ENCODE peak calls at places on chromosomes 5 and 9, in nine cellular contexts. J is WERI-Rb-1; O is CD8-positive, alpha-beta T cell; I is spleen; H is SK-N-SH; R is H9; X is cardiac muscle cell; M is kidney; N is AG04450. T is an unnamed sample.

GRCh38 chr5:171868236-171868635 is 82.6 kb downstream of the SMIM23 start:
- DNase-seq in H (no peak), J (no peak), O (no peak), X (no peak), M (no peak), N (no peak), R (no peak), I (no peak), T (no peak)

GRCh38 chr9:87667164-87667738 is 58.7 kb upstream of the CTSL start:
- DNase-seq in H (peak; percentile 46), M (no peak), R (peak; percentile 87), O (no peak), J (peak; percentile 31), N (no peak), I (no peak), X (no peak), T (no peak)

GRCh38 chr5:107930891-107931290 is 260.2 kb upstream of the EFNA5 start:
- DNase-seq in O (no peak), H (no peak), I (no peak), N (no peak), R (no peak), X (no peak), J (no peak), M (no peak), T (no peak)

GRCh38 chr5:142170254-142170953 is 61.8 kb downstream of the NDFIP1 start:
- DNase-seq in R (no peak), J (no peak), O (no peak), M (no peak), N (no peak), H (no peak), I (no peak), X (no peak), T (no peak)

GRCh38 chr9:93183663-93184438 is at the start of gene WNK2:
- DNase-seq in J (peak; percentile 51), I (no peak), X (peak; percentile 67), R (peak; percentile 65), H (peak; percentile 96), O (no peak), M (peak; percentile 67), N (no peak), T (peak; percentile 22)

GRCh38 chr9:36208521-36209253 is 18.0 kb downstream of the CLTA start:
- DNase-seq in J (peak; percentile 15), H (peak; percentile 50), M (no peak), I (no peak), O (no peak), X (no peak), R (no peak), N (no peak), T (no peak)

GRCh38 chr5:178306430-178307225 is 74.0 kb upstream of the PHYKPL start:
- DNase-seq in I (peak; percentile 64), R (no peak), H (no peak), X (no peak), M (peak; percentile 66), N (no peak), J (no peak), O (no peak), T (no peak)

GRCh38 chr5:149310488-149310887 is 34.8 kb upstream of the GRPEL2 start:
- DNase-seq in O (no peak), H (no peak), X (no peak), J (no peak), R (no peak), I (no peak), M (no peak), N (no peak), T (no peak)

GRCh38 chr9:94865599-94866456 is 139.3 kb downstream of the AOPEP start:
- DNase-seq in M (no peak), N (peak; percentile 78), R (no peak), O (no peak), J (peak; percentile 20), X (no peak), H (peak; percentile 58), I (no peak), T (no peak)

GRCh38 chr5:127911619-127912018 is 171.9 kb upstream of the SLC12A2 start:
- DNase-seq in J (no peak), X (no peak), H (no peak), M (no peak), I (no peak), O (no peak), R (no peak), N (no peak), T (no peak)

GRCh38 chr5:147234098-147234824 is 565 bp upstream of the STK32A start:
- DNase-seq in J (peak; percentile 19), I (no peak), M (no peak), H (no peak), R (no peak), N (no peak), X (no peak), O (no peak), T (no peak)

GRCh38 chr9:86741311-86742215 is 205.7 kb downstream of the GAS1 start:
- DNase-seq in X (peak; percentile 82), M (no peak), O (no peak), I (no peak), H (no peak), N (no peak), J (no peak), R (no peak), T (no peak)

GRCh38 chr9:128634651-128635262 is 21.9 kb downstream of the DYNC2I2 start:
- DNase-seq in J (no peak), N (no peak), M (peak; percentile 84), R (no peak), O (no peak), X (no peak), H (peak; percentile 27), I (no peak), T (no peak)

GRCh38 chr5:134113908-134114875 is at the start of gene TCF7:
- DNase-seq in N (peak; percentile 55), M (peak; percentile 90), J (peak; percentile 75), H (peak; percentile 99), I (peak; percentile 94), R (peak; percentile 88), X (peak; percentile 94), O (peak; percentile 67), T (peak; percentile 20)

GRCh38 chr5:149675467-149676201 is 54.5 kb upstream of the PPARGC1B start:
- DNase-seq in X (no peak), N (no peak), R (no peak), M (peak; percentile 78), H (no peak), I (no peak), O (no peak), J (no peak), T (no peak)

GRCh38 chr9:133793471-133793870 is 55.3 kb upstream of the SARDH start:
- DNase-seq in R (no peak), X (no peak), I (no peak), N (no peak), M (no peak), H (no peak), O (no peak), J (no peak), T (no peak)
- H3K27ac ChIP-seq in R (no peak overlapping the region), X (no peak overlapping the region), I (no peak overlapping the region), N (no peak overlapping the region), M (no peak overlapping the region), H (no peak overlapping the region), O (no peak overlapping the region), J (peak overlapping the region; percentile 41), T (no peak overlapping the region)

DNA sequence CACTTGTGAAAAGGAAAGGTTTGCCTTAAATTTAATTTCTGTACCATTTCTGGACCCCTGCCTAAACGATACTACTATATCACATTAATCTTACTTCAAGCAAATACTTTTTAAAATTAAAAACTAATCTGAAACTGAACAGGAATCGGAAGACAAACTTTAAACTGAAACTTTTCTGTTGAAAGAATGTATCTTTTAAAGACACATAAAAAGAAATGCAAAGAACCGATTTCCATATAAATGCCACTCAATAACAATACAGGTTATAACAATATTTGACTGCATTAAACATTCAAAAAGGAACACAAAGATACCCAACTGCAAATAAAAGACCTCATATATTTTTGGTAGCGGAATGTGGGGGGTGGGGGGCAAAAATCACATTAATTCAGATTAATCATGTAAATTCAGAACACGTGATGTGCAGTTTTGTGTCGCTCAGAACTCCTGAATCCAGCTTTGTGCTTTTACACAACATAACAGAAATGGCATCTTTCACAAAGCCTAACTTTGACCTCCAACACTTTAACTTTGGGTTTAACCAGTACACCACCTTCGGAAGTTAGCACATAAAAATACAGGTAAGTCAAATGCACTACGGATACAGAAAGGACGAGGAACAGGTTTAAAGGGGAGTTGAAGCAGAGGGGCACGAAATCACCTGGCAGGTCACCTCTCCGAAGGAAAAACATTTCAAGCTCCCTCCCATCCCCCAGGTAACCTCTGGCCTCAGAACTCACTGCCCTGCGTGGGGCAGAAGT is 912 bp downstream of the LIFR start:
- DNase-seq in J (no peak), R (no peak), N (no peak), O (no peak), X (no peak), H (no peak), I (no peak), M (no peak), T (no peak)
- H3K27ac ChIP-seq in J (no peak overlapping the region), R (no peak overlapping the region), N (no peak overlapping the region), O (no peak overlapping the region), X (peak overlapping the region; percentile 89), H (no peak overlapping the region), I (peak overlapping the region; percentile 96), M (peak overlapping the region; percentile 86), T (peak overlapping the region; percentile 69)

GRCh38 chr5:52817818-52818217 is 30.1 kb downstream of the ITGA1 start:
- DNase-seq in M (no peak), N (no peak), O (no peak), X (no peak), J (no peak), I (no peak), H (no peak), R (no peak), T (no peak)

GRCh38 chr5:52818360-52818759 is 30.6 kb downstream of the ITGA1 start:
- DNase-seq in I (no peak), M (no peak), N (no peak), J (no peak), X (no peak), H (no peak), O (no peak), R (no peak), T (no peak)

GRCh38 chr5:52824827-52825226 is 37.1 kb downstream of the ITGA1 start:
- DNase-seq in O (no peak), X (no peak), H (no peak), I (no peak), M (no peak), R (no peak), J (no peak), N (no peak), T (no peak)

GRCh38 chr5:52825826-52826225 is 38.1 kb downstream of the ITGA1 start:
- DNase-seq in N (no peak), M (no peak), R (no peak), H (no peak), O (no peak), J (no peak), I (no peak), X (no peak), T (no peak)

DNA sequence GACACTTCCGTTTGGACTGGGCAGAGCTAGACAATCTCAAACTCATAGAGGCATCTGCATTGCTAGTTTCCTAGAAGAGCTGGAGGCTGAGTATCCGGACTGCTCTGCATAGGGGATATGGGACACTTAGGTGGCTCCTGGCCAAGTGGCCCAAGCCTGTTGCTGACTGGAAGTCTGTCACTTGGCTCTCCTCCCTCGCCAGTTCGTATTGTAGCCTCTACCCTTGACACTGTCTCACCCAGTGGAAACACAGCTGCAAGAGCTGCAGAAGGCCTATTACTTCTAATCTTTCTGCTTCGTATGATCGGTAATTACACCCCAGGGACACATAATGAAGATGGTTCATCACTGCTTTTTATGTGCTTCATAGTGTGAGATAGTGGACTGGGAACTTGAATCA is 34.7 kb downstream of the ITGA1 start:
- DNase-seq in H (no peak), X (no peak), J (no peak), I (peak; percentile 82), N (no peak), O (no peak), M (peak; percentile 95), R (no peak), T (peak; percentile 6)
- H3K27ac ChIP-seq in H (no peak overlapping the region), X (no peak overlapping the region), J (no peak overlapping the region), I (peak overlapping the region; percentile 56), N (no peak overlapping the region), O (no peak overlapping the region), M (no peak overlapping the region), R (no peak overlapping the region), T (no peak overlapping the region)

GRCh38 chr5:145942202-145942601 is 5.8 kb downstream of the SH3RF2 start:
- DNase-seq in X (no peak), M (no peak), H (no peak), O (no peak), N (no peak), I (no peak), J (no peak), R (no peak), T (no peak)
- H3K27ac ChIP-seq in X (no peak overlapping the region), M (no peak overlapping the region), H (no peak overlapping the region), O (no peak overlapping the region), N (no peak overlapping the region), I (no peak overlapping the region), J (no peak overlapping the region), R (no peak overlapping the region), T (no peak overlapping the region)